ENCODE peak calls at places on chromosome 20, in six cellular contexts. T is IMR-90, M is lower leg skin, X is tibial nerve, R is upper lobe of left lung, U is HCT116. P is an unnamed sample.

GRCh38 chr20:45611054-45611453 is 18.5 kb upstream of the WFDC10A start:
- DNase-seq in M (no peak), X (no peak), R (no peak), T (peak; percentile 75), U (peak; percentile 39), P (no peak)

GRCh38 chr20:661474-662288 is 8.7 kb upstream of the SRXN1 start:
- DNase-seq in T (no peak), M (no peak), X (no peak), R (peak; percentile 71), U (no peak), P (no peak)

GRCh38 chr20:31707994-31708744 is 14.5 kb downstream of the BCL2L1 start:
- DNase-seq in X (peak; percentile 33), U (no peak), M (peak; percentile 92), T (no peak), R (no peak), P (no peak)

GRCh38 chr20:24402234-24402633 is 67.2 kb upstream of the SYNDIG1 start:
- DNase-seq in M (no peak), U (no peak), T (no peak), R (no peak), X (no peak), P (no peak)

GRCh38 chr20:17109307-17109706 is 117.5 kb upstream of the PCSK2 start:
- DNase-seq in X (no peak), R (no peak), T (no peak), M (no peak), U (no peak), P (no peak)

GRCh38 chr20:57118964-57119363 is 147.5 kb downstream of the BMP7 start:
- DNase-seq in R (no peak), X (no peak), U (no peak), M (no peak), T (no peak), P (no peak)

GRCh38 chr20:17841751-17842191 is 126.8 kb downstream of the SNX5 start:
- DNase-seq in X (peak; percentile 58), R (no peak), M (no peak), U (no peak), T (peak; percentile 80), P (no peak)

GRCh38 chr20:18176318-18176785 is 38.7 kb downstream of the KAT14 start:
- DNase-seq in M (no peak), U (no peak), T (no peak), R (no peak), X (no peak), P (no peak)

GRCh38 chr20:12179692-12180091 is 262.0 kb downstream of the BTBD3 start:
- DNase-seq in T (no peak), M (no peak), X (no peak), U (no peak), R (no peak), P (no peak)

GRCh38 chr20:58228484-58229197 is at the start of gene ANKRD60:
- DNase-seq in X (no peak), R (peak; percentile 87), M (peak; percentile 80), T (peak; percentile 73), U (no peak), P (no peak)

GRCh38 chr20:49579874-49580817 is 12.2 kb upstream of the PTGIS start:
- DNase-seq in M (no peak), X (no peak), T (peak; percentile 85), R (no peak), U (no peak), P (no peak)

GRCh38 chr20:8647868-8648495 is 420.9 kb upstream of the PLCB4 start:
- DNase-seq in T (no peak), X (no peak), R (no peak), M (no peak), U (no peak), P (no peak)

GRCh38 chr20:9409352-9409751 is 105.0 kb upstream of the LAMP5 start:
- DNase-seq in T (peak; percentile 60), M (no peak), R (no peak), U (no peak), X (no peak), P (no peak)

GRCh38 chr20:60453847-60454246 is 495.6 kb downstream of the CDH26 start:
- DNase-seq in R (peak; percentile 38), T (no peak), U (no peak), X (no peak), M (no peak), P (no peak)

GRCh38 chr20:10492065-10492464 is 57.0 kb downstream of the SLX4IP start:
- DNase-seq in M (no peak), T (peak; percentile 70), X (no peak), R (no peak), U (no peak), P (no peak)

GRCh38 chr20:4780245-4780644 is 58.5 kb downstream of the PRND start:
- DNase-seq in R (no peak), M (no peak), U (no peak), T (no peak), X (no peak), P (no peak)

GRCh38 chr20:36833275-36834020 is 42.5 kb upstream of the TLDC2 start:
- DNase-seq in M (no peak), R (no peak), T (peak; percentile 95), X (no peak), U (no peak), P (no peak)

GRCh38 chr20:10861086-10861485 is 187.3 kb upstream of the JAG1 start:
- DNase-seq in M (no peak), R (no peak), X (no peak), T (peak; percentile 83), U (no peak), P (no peak)

GRCh38 chr20:5470943-5471342 is 154.2 kb upstream of the PROKR2 start:
- DNase-seq in R (peak; percentile 49), T (no peak), X (no peak), U (no peak), M (no peak), P (no peak)

GRCh38 chr20:31640259-31640658 is 2.5 kb downstream of the COX4I2 start:
- DNase-seq in U (no peak), T (no peak), M (no peak), R (no peak), X (no peak), P (no peak)

GRCh38 chr20:8357703-8358102 is 225.6 kb downstream of the PLCB1 start:
- DNase-seq in X (no peak), R (no peak), M (no peak), T (no peak), U (no peak), P (no peak)

GRCh38 chr20:50272413-50273120 is 81.9 kb downstream of the CEBPB start:
- DNase-seq in R (no peak), U (no peak), T (no peak), M (no peak), X (no peak), P (no peak)

GRCh38 chr20:34708621-34709043 is 4.5 kb downstream of the TP53INP2 start:
- DNase-seq in T (peak; percentile 16), M (peak; percentile 89), R (peak; percentile 89), X (peak; percentile 68), U (no peak), P (peak; percentile 65)

GRCh38 chr20:39596554-39596953 is 634.4 kb downstream of the DHX35 start:
- DNase-seq in X (no peak), U (no peak), R (no peak), M (no peak), T (no peak), P (no peak)

GRCh38 chr20:11012975-11013374 is 339.2 kb upstream of the JAG1 start:
- DNase-seq in X (no peak), R (no peak), U (no peak), M (no peak), T (peak; percentile 50), P (no peak)

GRCh38 chr20:53748821-53749402 is 155.3 kb upstream of the ZNF217 start:
- DNase-seq in X (no peak), R (no peak), M (no peak), U (no peak), T (peak; percentile 68), P (no peak)

GRCh38 chr20:13841206-13841605 is 56.4 kb downstream of the NDUFAF5 start:
- DNase-seq in T (no peak), R (no peak), M (no peak), X (no peak), U (no peak), P (no peak)

DNA sequence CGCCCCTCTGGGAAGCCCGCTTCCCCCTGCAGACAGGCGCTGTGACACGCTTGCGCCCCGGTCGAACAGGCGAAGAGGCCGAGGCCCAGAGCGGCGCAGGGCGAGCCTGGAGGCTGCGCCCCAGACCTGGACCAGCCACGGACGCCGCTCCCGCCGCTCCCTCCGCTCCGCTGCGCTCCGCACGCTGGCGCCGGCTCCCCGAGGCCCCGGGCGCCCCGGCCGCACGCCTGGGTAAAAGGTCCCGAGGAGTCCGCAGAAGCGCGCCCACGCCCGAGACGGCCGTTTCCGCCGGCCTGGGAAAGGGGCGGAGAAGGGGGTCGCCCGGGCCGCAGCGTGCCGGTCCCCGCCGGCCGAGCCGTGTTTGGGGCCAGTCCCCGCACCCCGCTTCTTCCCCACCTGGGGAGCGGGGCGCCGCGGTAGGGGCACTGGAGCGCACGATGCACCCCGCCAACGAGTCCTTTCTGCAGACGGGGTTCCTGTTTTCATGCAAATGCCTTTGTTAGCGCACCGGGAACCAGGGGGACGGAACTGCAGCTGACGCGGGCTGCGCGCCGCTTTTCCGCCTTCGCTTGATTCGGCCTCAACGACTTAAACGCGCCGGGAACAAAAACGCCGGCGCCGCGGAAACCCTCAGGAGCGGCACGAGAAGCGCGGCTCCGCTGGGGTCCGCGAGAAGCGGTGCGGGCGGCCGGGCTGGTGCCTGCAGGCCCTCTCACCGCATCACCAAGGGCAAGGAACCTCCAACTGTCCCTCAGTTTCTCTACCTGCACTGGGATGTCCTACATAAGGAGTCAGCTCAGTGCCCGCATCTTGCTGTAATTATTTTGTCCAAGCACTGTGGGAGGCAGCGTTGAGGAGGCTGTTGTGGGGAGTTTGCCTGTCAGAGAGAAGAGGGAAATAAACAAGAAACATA is 91.7 kb upstream of the SIRPA start:
- DNase-seq in R (peak; percentile 93), U (no peak), X (peak; percentile 33), T (peak; percentile 60), M (peak; percentile 90), P (peak; percentile 75)
- TF ChIP-seq POLR2A in R (peak; percentile 77), U (no peak), X (no peak), T (no peak), M (no peak), P (peak; percentile 37)

DNA sequence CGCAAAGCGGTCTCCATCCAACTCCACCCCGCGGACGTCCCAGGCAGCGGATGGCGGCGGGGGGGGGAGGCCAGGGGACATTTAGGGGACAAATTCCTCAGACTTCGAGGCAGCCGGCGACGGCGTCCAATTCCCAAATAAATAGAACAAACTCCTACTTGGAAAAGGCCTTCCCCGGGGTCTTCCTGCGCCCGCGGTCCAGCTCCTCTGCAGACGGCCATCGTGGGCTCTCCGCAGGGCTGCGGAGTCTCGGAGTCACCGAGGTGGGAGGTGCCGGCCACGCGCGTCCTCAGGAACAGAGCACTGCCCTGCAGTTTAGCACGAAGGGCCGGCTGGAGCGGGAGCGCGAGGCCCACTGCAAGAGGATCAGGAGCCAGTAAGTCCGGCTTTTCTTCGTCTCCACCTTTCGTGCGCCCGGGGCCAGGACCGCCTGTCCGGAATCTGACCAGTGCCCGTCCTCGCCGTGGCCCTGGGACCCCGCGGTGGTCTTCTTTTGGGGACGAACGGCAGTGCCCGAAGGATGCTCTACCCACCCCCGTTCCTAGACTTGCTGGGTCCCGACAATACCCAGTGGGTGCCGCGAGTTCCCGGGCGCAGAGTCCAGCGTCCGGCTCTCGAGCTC is 1.4 kb downstream of the BHLHE23 start:
- DNase-seq in M (no peak), T (no peak), U (no peak), X (no peak), R (no peak), P (no peak)
- H3K4me3 ChIP-seq in M (no peak overlapping the region), T (no peak overlapping the region), U (no peak overlapping the region), X (no peak overlapping the region), R (no peak overlapping the region), P (no peak overlapping the region)

GRCh38 chr20:2595076-2595475 is 57.4 kb upstream of the NOP56 start:
- DNase-seq in T (no peak), X (no peak), M (no peak), R (no peak), U (no peak), P (no peak)
- TF ChIP-seq POLR2A in T (no peak), X (no peak), M (no peak), R (no peak), U (no peak), P (no peak)

GRCh38 chr20:33337119-33337518 is 54.1 kb downstream of the BPIFB1 start:
- DNase-seq in X (no peak), M (no peak), T (no peak), U (no peak), R (no peak), P (no peak)
- H3K4me3 ChIP-seq in X (no peak overlapping the region), M (no peak overlapping the region), T (no peak overlapping the region), U (no peak overlapping the region), R (no peak overlapping the region), P (no peak overlapping the region)

P was measured in right lobe of liver.